ENCODE peak calls at places on chromosomes 5 and 9, in four cellular contexts. N is GM12878, H is HepG2, X is K562. Q is an unnamed sample.

GRCh38 chr9:74555015-74555414 is 57.9 kb downstream of the RORB start:
- DNase-seq in H (no peak), N (no peak), X (no peak), Q (no peak)

GRCh38 chr5:175590471-175590881 is 67.4 kb upstream of the HRH2 start:
- DNase-seq in H (no peak), X (no peak), N (no peak), Q (no peak)

GRCh38 chr9:102085548-102085947 is 347.1 kb upstream of the GRIN3A start:
- DNase-seq in N (no peak), X (no peak), H (no peak), Q (no peak)

GRCh38 chr5:178078197-178078995 is 34.9 kb upstream of the N4BP3 start:
- DNase-seq in X (no peak), N (no peak), H (no peak), Q (no peak)

GRCh38 chr9:2618289-2618688 is 3.3 kb upstream of the VLDLR start:
- DNase-seq in X (no peak), H (no peak), N (no peak), Q (no peak)

GRCh38 chr9:35593581-35593980 is 11.5 kb upstream of the TESK1 start:
- DNase-seq in H (no peak), N (no peak), X (no peak), Q (no peak)

GRCh38 chr5:132777209-132778069 is at the start of gene SEPTIN8:
- DNase-seq in N (no peak), H (no peak), X (peak; percentile 87), Q (peak; percentile 82)

GRCh38 chr5:67640011-67640410 is 443.4 kb upstream of the CD180 start:
- DNase-seq in H (no peak), N (no peak), X (no peak), Q (no peak)

DNA sequence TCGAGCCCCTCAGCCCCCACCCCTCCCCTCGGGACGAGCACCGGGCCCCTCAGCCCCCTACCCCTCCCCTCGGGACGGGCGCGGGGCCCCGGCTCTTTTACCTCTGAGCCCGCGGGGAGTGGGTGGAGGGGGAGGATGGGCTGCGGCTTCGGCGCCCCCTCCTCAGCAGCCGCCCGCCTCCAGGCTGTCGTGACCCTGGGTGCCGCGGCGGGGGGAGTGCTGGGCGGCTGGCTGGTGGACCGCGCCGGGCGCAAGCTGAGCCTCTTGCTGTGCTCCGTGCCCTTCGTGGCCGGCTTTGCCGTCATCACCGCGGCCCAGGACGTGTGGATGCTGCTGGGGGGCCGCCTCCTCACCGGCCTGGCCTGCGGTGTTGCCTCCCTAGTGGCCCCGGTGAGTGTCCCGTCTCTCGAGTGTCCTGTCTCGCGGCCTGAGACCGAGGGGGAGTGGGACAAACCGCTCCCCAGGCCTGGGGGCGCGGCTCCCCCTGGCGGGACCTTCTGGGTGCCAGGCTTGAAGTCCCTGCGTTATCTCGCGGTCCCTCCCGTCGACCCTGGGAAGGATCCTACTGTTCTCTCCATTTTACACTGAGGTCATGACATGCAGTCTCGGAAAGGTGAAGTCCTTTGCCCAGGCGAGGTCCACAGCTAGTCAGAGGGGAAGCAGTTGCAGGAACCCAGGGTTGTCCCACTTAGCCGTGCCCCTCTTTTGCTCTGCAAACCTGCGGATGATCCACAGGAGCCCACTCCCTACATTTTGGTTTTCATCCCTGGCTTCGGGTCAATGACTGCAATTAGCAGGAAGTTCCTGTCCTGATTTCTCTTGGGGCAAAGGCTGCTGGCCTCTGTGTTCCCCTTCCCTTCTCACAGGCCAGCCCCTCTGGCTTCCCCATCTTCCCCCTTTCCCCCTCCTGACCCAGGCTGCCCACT is 1.0 kb downstream of the SLC2A8 start:
- DNase-seq in N (no peak), X (peak; percentile 47), H (peak; percentile 36), Q (peak; percentile 41)
- TF ChIP-seq TAF1 in N (no peak), X (no peak), H (peak; percentile 26), Q (no peak)

GRCh38 chr5:52895070-52895469 is 94.1 kb upstream of the ITGA2 start:
- DNase-seq in H (no peak), N (no peak), X (no peak), Q (no peak)

GRCh38 chr5:52898961-52899680 is 90.0 kb upstream of the ITGA2 start:
- DNase-seq in H (no peak), X (no peak), N (no peak), Q (no peak)

GRCh38 chr5:52895572-52896296 is 93.4 kb upstream of the ITGA2 start:
- DNase-seq in N (no peak), H (no peak), X (no peak), Q (no peak)

GRCh38 chr5:52896524-52897237 is 92.5 kb upstream of the ITGA2 start:
- DNase-seq in X (no peak), H (no peak), N (no peak), Q (no peak)

GRCh38 chr5:52897238-52897614 is 91.9 kb upstream of the ITGA2 start:
- DNase-seq in H (no peak), N (no peak), X (no peak), Q (no peak)
- TF ChIP-seq TAF1 in H (no peak), N (no peak), X (no peak), Q (no peak)

DNA sequence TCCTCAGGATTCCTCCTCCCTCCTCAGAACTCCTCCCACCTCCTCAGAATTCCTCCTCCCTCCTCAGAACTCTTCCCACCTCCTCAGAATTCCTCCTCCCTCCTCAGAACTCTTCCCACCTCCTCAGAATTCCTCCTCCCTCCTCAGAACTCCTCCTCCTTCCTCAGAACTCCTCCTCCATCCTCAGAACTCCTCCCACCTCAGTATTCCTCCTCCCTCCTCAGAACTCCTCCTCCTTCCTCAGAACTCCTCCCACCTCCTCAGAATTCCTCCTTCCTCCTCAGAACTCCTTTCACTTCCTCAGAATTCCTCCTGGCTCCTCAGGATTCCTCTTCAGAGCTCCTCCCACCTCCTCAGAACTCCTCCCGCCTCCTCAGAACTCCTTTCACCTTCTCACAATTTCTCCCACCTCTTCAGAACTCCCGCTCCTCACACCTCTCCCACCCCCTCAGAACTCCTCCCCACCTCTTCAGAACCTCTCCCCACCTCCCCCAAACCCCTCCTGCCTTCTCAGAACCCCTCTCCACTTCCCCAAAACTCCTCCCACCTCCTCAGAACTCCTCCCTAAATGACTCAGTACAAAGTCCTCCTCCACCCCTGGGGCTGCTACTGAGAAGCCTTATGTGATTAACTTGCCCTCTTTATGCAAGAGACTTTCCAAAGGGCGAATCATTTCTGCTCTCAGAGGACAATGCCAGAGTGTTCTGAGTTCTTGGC is 23.2 kb downstream of the SLC46A2 start:
- DNase-seq in N (no peak), X (peak; percentile 72), H (peak; percentile 45), Q (no peak)
- TF ChIP-seq TAF1 in N (no peak), X (no peak), H (no peak), Q (no peak)

GRCh38 chr5:1966461-1966860 is 83.7 kb upstream of the IRX4 start:
- DNase-seq in N (no peak), X (no peak), H (no peak), Q (no peak)
- TF ChIP-seq TAF1 in N (no peak), X (no peak), H (no peak), Q (no peak)

DNA sequence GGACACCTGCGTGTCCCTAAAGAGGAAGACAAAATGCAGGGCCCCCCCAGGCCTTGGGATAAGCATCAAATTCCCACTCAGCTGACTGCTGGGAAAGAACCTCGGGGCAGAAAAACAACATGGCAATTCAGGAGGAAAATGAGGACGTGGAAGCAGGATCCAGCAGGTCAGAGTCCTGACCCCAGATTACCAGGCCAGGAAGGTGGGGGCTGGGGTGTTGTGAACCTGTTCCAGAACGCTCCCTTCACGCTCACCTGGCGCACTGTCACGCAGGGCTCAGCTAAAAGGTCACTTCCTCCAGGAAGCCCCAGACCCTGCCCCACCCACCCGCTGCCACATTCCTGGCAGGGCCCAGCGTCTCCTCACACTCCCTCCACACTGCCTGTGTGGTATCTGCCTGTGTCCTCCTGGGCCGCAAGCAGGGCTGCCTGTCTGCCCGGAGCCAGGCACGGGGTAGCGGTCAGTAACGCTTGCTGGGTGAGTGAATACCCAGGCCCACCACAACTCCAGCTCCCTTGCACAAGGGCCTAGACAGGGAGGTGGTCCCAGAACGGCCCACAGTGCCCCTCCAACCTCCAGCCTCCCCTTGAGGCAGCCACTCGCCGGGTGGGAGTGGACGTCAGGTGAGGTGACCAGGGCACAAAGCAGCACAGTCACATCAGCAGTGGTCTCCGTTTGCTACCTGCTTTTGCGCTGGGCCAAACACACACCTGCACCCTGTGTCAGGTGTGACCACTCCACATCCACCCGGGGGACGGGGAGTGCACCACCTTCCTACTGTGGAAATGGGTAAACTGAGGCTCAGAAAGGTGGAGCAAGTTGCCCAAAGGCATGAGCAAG is 18.1 kb downstream of the VAV2 start:
- DNase-seq in H (peak; percentile 63), N (no peak), X (no peak), Q (no peak)
- TF ChIP-seq TAF1 in H (no peak), N (no peak), X (no peak), Q (no peak)

GRCh38 chr5:43638107-43638506 is 35.1 kb downstream of the NNT start:
- DNase-seq in N (no peak), X (no peak), H (no peak), Q (no peak)
- TF ChIP-seq TAF1 in N (no peak), X (no peak), H (no peak), Q (no peak)